ENCODE peak calls at places on chromosomes 12 and 14, in eight cellular contexts. One of them, this sample, is unnamed.

GRCh38 chr12:76946451-76946850 is 67.6 kb upstream of the CSRP2 start:
- DNase-seq in HCT116: no peak
- DNase-seq in suprapubic skin: no peak
- DNase-seq in upper lobe of left lung: no peak
- DNase-seq in endothelial cell of umbilical vein: no peak
- DNase-seq in GM23338: no peak
- DNase-seq in prostate gland: no peak
- DNase-seq in HepG2: no peak
- DNase-seq in this sample: no peak

GRCh38 chr14:81464253-81465001 is 64.3 kb upstream of the STON2 start:
- DNase-seq in HCT116: peak
- DNase-seq in suprapubic skin: no peak
- DNase-seq in upper lobe of left lung: no peak
- DNase-seq in endothelial cell of umbilical vein: peak
- DNase-seq in GM23338: peak
- DNase-seq in prostate gland: peak
- DNase-seq in HepG2: peak
- DNase-seq in this sample: peak

GRCh38 chr12:26740991-26741390 is 92.0 kb downstream of the ITPR2 start:
- DNase-seq in HCT116: no peak
- DNase-seq in suprapubic skin: no peak
- DNase-seq in upper lobe of left lung: peak
- DNase-seq in endothelial cell of umbilical vein: no peak
- DNase-seq in GM23338: no peak
- DNase-seq in prostate gland: no peak
- DNase-seq in HepG2: no peak
- DNase-seq in this sample: no peak

GRCh38 chr12:103503546-103504480 is 8.0 kb upstream of the C12orf42 start:
- DNase-seq in HCT116: peak
- DNase-seq in suprapubic skin: no peak
- DNase-seq in upper lobe of left lung: peak
- DNase-seq in endothelial cell of umbilical vein: no peak
- DNase-seq in GM23338: peak
- DNase-seq in prostate gland: no peak
- DNase-seq in HepG2: peak
- DNase-seq in this sample: peak

GRCh38 chr14:59600211-59600945 is 23.8 kb upstream of the CCDC175 start:
- DNase-seq in HCT116: no peak
- DNase-seq in suprapubic skin: no peak
- DNase-seq in upper lobe of left lung: no peak
- DNase-seq in endothelial cell of umbilical vein: no peak
- DNase-seq in GM23338: no peak
- DNase-seq in prostate gland: no peak
- DNase-seq in HepG2: no peak
- DNase-seq in this sample: no peak

GRCh38 chr12:78146365-78146772 is 315.7 kb downstream of the NAV3 start:
- DNase-seq in HCT116: peak
- DNase-seq in suprapubic skin: no peak
- DNase-seq in upper lobe of left lung: no peak
- DNase-seq in endothelial cell of umbilical vein: peak
- DNase-seq in GM23338: peak
- DNase-seq in prostate gland: no peak
- DNase-seq in HepG2: peak
- DNase-seq in this sample: no peak

GRCh38 chr14:93299831-93300230 is 33.0 kb downstream of the BTBD7 start:
- DNase-seq in HCT116: no peak
- DNase-seq in suprapubic skin: no peak
- DNase-seq in upper lobe of left lung: no peak
- DNase-seq in endothelial cell of umbilical vein: no peak
- DNase-seq in GM23338: no peak
- DNase-seq in prostate gland: no peak
- DNase-seq in HepG2: no peak
- DNase-seq in this sample: no peak

GRCh38 chr12:127613056-127613455 is 653.9 kb upstream of the TMEM132C start:
- DNase-seq in HCT116: no peak
- DNase-seq in suprapubic skin: no peak
- DNase-seq in upper lobe of left lung: no peak
- DNase-seq in endothelial cell of umbilical vein: no peak
- DNase-seq in GM23338: no peak
- DNase-seq in prostate gland: no peak
- DNase-seq in HepG2: no peak
- DNase-seq in this sample: no peak

GRCh38 chr14:53571990-53572389 is 384.6 kb downstream of the BMP4 start:
- DNase-seq in HCT116: no peak
- DNase-seq in suprapubic skin: no peak
- DNase-seq in upper lobe of left lung: no peak
- DNase-seq in endothelial cell of umbilical vein: no peak
- DNase-seq in GM23338: peak
- DNase-seq in prostate gland: no peak
- DNase-seq in HepG2: no peak
- DNase-seq in this sample: no peak

GRCh38 chr14:22007278-22008097 is 333.9 kb upstream of the OR4E1 start:
- DNase-seq in HCT116: no peak
- DNase-seq in suprapubic skin: no peak
- DNase-seq in upper lobe of left lung: no peak
- DNase-seq in endothelial cell of umbilical vein: no peak
- DNase-seq in GM23338: no peak
- DNase-seq in prostate gland: no peak
- DNase-seq in HepG2: no peak
- DNase-seq in this sample: no peak

GRCh38 chr14:106879241-106879640 is 1352.9 kb downstream of the TMEM121 start:
- DNase-seq in HCT116: peak
- DNase-seq in suprapubic skin: no peak
- DNase-seq in upper lobe of left lung: peak
- DNase-seq in endothelial cell of umbilical vein: no peak
- DNase-seq in GM23338: peak
- DNase-seq in prostate gland: no peak
- DNase-seq in HepG2: peak
- DNase-seq in this sample: peak

GRCh38 chr14:67491741-67492504 is 3.4 kb upstream of the TMEM229B start:
- DNase-seq in HCT116: no peak
- DNase-seq in suprapubic skin: no peak
- DNase-seq in upper lobe of left lung: peak
- DNase-seq in endothelial cell of umbilical vein: no peak
- DNase-seq in GM23338: no peak
- DNase-seq in prostate gland: no peak
- DNase-seq in HepG2: no peak
- DNase-seq in this sample: no peak

GRCh38 chr14:53967606-53968005 is 11.0 kb upstream of the BMP4 start:
- DNase-seq in HCT116: no peak
- DNase-seq in suprapubic skin: no peak
- DNase-seq in upper lobe of left lung: no peak
- DNase-seq in endothelial cell of umbilical vein: no peak
- DNase-seq in GM23338: no peak
- DNase-seq in prostate gland: no peak
- DNase-seq in HepG2: no peak
- DNase-seq in this sample: no peak

GRCh38 chr12:3527181-3527580 is 36.2 kb downstream of the PRMT8 start:
- DNase-seq in HCT116: peak
- DNase-seq in suprapubic skin: no peak
- DNase-seq in upper lobe of left lung: no peak
- DNase-seq in endothelial cell of umbilical vein: peak
- DNase-seq in GM23338: no peak
- DNase-seq in prostate gland: no peak
- DNase-seq in HepG2: no peak
- DNase-seq in this sample: no peak

GRCh38 chr14:20811994-20812393 is 9.3 kb upstream of the RNASE1 start:
- DNase-seq in HCT116: no peak
- DNase-seq in suprapubic skin: no peak
- DNase-seq in upper lobe of left lung: no peak
- DNase-seq in endothelial cell of umbilical vein: peak
- DNase-seq in GM23338: no peak
- DNase-seq in prostate gland: no peak
- DNase-seq in HepG2: no peak
- DNase-seq in this sample: peak

GRCh38 chr14:99751539-99752485 is 41.4 kb upstream of the EML1 start:
- DNase-seq in HCT116: no peak
- DNase-seq in suprapubic skin: no peak
- DNase-seq in upper lobe of left lung: no peak
- DNase-seq in endothelial cell of umbilical vein: peak
- DNase-seq in GM23338: no peak
- DNase-seq in prostate gland: no peak
- DNase-seq in HepG2: no peak
- DNase-seq in this sample: no peak
- TF ChIP-seq POLR2AphosphoS5 in HCT116: no peak
- TF ChIP-seq POLR2AphosphoS5 in suprapubic skin: no peak
- TF ChIP-seq POLR2AphosphoS5 in upper lobe of left lung: no peak
- TF ChIP-seq POLR2AphosphoS5 in endothelial cell of umbilical vein: no peak
- TF ChIP-seq POLR2AphosphoS5 in GM23338: no peak
- TF ChIP-seq POLR2AphosphoS5 in prostate gland: no peak
- TF ChIP-seq POLR2AphosphoS5 in HepG2: no peak
- TF ChIP-seq POLR2AphosphoS5 in this sample: no peak

GRCh38 chr14:77022219-77022852 is 6.2 kb downstream of the IRF2BPL start:
- DNase-seq in HCT116: no peak
- DNase-seq in suprapubic skin: no peak
- DNase-seq in upper lobe of left lung: no peak
- DNase-seq in endothelial cell of umbilical vein: no peak
- DNase-seq in GM23338: no peak
- DNase-seq in prostate gland: no peak
- DNase-seq in HepG2: no peak
- DNase-seq in this sample: peak

GRCh38 chr14:77026166-77026929 is 2.2 kb downstream of the IRF2BPL start:
- DNase-seq in HCT116: no peak
- DNase-seq in suprapubic skin: no peak
- DNase-seq in upper lobe of left lung: peak
- DNase-seq in endothelial cell of umbilical vein: peak
- DNase-seq in GM23338: peak
- DNase-seq in prostate gland: no peak
- DNase-seq in HepG2: no peak
- DNase-seq in this sample: no peak

GRCh38 chr14:77024171-77024627 is 4.3 kb downstream of the IRF2BPL start:
- DNase-seq in HCT116: no peak
- DNase-seq in suprapubic skin: no peak
- DNase-seq in upper lobe of left lung: no peak
- DNase-seq in endothelial cell of umbilical vein: no peak
- DNase-seq in GM23338: peak
- DNase-seq in prostate gland: peak
- DNase-seq in HepG2: peak
- DNase-seq in this sample: peak

GRCh38 chr14:77025744-77026165 is 2.8 kb downstream of the IRF2BPL start:
- DNase-seq in HCT116: no peak
- DNase-seq in suprapubic skin: no peak
- DNase-seq in upper lobe of left lung: peak
- DNase-seq in endothelial cell of umbilical vein: peak
- DNase-seq in GM23338: peak
- DNase-seq in prostate gland: no peak
- DNase-seq in HepG2: no peak
- DNase-seq in this sample: no peak

DNA sequence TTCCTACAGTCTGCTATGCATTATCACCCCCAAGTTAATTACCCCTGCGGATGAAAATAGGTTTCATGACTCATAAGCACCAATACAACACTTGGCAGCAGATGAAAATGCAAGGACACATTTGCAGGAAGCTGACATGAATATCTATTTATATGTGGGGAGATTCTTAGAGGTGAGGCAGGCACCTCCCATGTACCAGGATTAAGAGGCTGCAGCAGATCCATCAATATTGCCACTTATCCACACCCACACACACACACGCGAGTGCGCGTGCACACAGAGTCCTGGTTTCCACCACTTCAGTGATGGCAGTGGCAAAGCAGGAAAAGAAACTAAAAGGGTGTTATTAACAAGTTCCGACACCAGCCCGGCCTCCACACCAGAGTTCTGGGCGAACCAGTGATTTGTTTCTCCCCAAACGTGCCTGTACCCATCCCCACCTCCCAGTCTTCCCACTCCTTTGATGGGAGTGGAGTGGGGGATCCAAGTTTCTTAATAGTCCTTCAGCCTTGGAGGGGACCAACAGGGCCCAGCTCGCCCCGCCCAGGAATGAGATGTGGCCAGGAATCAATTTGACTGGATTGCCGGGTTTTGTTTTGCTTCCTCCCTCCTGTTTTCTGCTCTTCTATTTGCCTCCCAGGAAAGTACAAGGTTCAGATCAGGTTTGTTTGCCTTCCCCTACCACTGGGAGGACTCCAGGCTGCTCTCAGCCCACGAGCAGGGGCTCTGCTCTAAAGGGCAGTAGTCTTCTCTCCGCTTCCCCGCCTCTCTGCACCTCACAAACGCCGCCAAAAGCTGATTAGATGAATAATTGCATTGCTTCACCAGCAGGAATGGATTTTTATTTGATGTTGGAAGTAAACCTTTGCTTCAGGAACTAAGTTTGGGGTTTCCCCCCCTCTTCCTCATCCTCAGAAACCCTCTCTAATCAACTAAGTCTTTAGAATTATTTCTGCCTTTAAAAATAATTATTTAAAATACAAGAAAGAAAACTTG is 5.2 kb downstream of the IRF2BPL start:
- DNase-seq in HCT116: no peak
- DNase-seq in suprapubic skin: no peak
- DNase-seq in upper lobe of left lung: no peak
- DNase-seq in endothelial cell of umbilical vein: peak
- DNase-seq in GM23338: peak
- DNase-seq in prostate gland: peak
- DNase-seq in HepG2: peak
- DNase-seq in this sample: peak
- H3K27ac ChIP-seq in HCT116: peak
- H3K27ac ChIP-seq in suprapubic skin: peak
- H3K27ac ChIP-seq in upper lobe of left lung: peak
- H3K27ac ChIP-seq in endothelial cell of umbilical vein: no peak
- H3K27ac ChIP-seq in GM23338: peak
- H3K27ac ChIP-seq in prostate gland: peak
- H3K27ac ChIP-seq in HepG2: peak
- H3K27ac ChIP-seq in this sample: peak

DNA sequence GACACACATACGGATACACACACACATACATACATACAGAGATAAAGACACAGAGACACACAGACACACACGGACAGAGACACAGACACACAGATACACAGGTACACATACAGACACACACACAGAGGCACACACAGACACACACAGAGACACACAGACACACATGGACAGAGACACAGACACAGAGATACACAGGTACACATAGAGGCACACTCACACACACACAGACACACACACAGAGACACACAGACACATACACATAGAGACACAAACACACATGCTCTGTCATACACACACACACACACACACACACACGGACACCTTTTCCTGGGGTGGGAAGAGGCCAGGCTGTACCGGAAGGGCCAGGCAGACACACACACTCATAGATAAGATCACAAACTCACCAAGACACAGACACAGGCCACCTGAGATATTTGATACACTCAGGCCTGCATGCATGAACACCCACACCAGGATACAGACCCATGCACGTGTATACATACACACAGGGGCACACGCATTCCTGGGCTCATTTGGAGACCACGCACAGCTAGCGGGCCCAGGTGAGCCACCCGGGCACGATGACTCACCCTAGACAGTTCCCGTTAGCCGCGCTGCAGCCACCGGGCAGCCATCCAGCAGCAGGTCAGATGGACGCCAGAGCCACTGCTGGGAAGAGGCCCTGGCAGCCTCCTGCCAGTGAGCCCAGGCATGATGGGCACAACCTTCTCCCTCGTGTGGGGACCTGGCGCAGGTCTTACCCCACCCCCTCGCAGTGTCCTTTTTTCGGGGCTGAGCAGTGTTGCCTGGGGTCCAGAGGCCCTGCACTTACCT is 1.8 kb upstream of the AHNAK2 start:
- DNase-seq in HCT116: no peak
- DNase-seq in suprapubic skin: peak
- DNase-seq in upper lobe of left lung: peak
- DNase-seq in endothelial cell of umbilical vein: peak
- DNase-seq in GM23338: no peak
- DNase-seq in prostate gland: peak
- DNase-seq in HepG2: no peak
- DNase-seq in this sample: no peak
- TF ChIP-seq POLR2AphosphoS5 in HCT116: peak
- TF ChIP-seq POLR2AphosphoS5 in suprapubic skin: no peak
- TF ChIP-seq POLR2AphosphoS5 in upper lobe of left lung: peak
- TF ChIP-seq POLR2AphosphoS5 in endothelial cell of umbilical vein: no peak
- TF ChIP-seq POLR2AphosphoS5 in GM23338: no peak
- TF ChIP-seq POLR2AphosphoS5 in prostate gland: peak
- TF ChIP-seq POLR2AphosphoS5 in HepG2: no peak
- TF ChIP-seq POLR2AphosphoS5 in this sample: peak

GRCh38 chr12:11895421-11896064 is 175.2 kb upstream of the BCL2L14 start:
- DNase-seq in HCT116: no peak
- DNase-seq in suprapubic skin: no peak
- DNase-seq in upper lobe of left lung: no peak
- DNase-seq in endothelial cell of umbilical vein: no peak
- DNase-seq in GM23338: no peak
- DNase-seq in prostate gland: no peak
- DNase-seq in HepG2: no peak
- DNase-seq in this sample: no peak
- H3K27ac ChIP-seq in HCT116: no peak
- H3K27ac ChIP-seq in suprapubic skin: no peak
- H3K27ac ChIP-seq in upper lobe of left lung: no peak
- H3K27ac ChIP-seq in endothelial cell of umbilical vein: no peak
- H3K27ac ChIP-seq in GM23338: no peak
- H3K27ac ChIP-seq in prostate gland: no peak
- H3K27ac ChIP-seq in HepG2: no peak
- H3K27ac ChIP-seq in this sample: no peak

This sample was measured in transverse colon.